ENCODE peak calls at places on chromosomes 6 and 20, in six cellular contexts. H is Kasumi-1, P is upper lobe of right lung, L is NCI-H510A treated with DMSO at 0.1 percent for 48 hours, K is GM04504, G is dorsolateral prefrontal cortex. N is an unnamed sample.

GRCh38 chr6:42889815-42890214 is 10.4 kb downstream of the RPL7L1 start:
- DNase-seq in K (no peak), L (peak; percentile 58), P (no peak), H (no peak), G (no peak), N (no peak)

GRCh38 chr20:49534314-49534713 is 33.6 kb downstream of the PTGIS start:
- DNase-seq in L (peak; percentile 39), K (no peak), G (peak; percentile 61), H (peak; percentile 62), P (no peak), N (no peak)

GRCh38 chr6:170250981-170251775 is 39.7 kb downstream of the DLL1 start:
- DNase-seq in K (no peak), L (no peak), P (no peak), G (no peak), H (no peak), N (no peak)

GRCh38 chr20:44651507-44652373 is at the start of gene ADA:
- DNase-seq in K (no peak), P (peak; percentile 84), G (peak; percentile 75), H (peak; percentile 48), L (peak; percentile 69), N (peak; percentile 87)

GRCh38 chr20:2305946-2306345 is 10.1 kb downstream of the TGM3 start:
- DNase-seq in H (no peak), P (no peak), L (peak; percentile 99), K (no peak), G (no peak), N (no peak)

GRCh38 chr20:49850463-49851233 is 38.0 kb downstream of the SLC9A8 start:
- DNase-seq in L (no peak), K (no peak), G (no peak), H (no peak), P (no peak), N (no peak)

GRCh38 chr6:71584712-71585436 is 296.3 kb downstream of the OGFRL1 start:
- DNase-seq in P (peak; percentile 61), H (no peak), K (no peak), L (no peak), G (no peak), N (no peak)

GRCh38 chr20:35284992-35285805 is 627 bp upstream of the EIF6 start:
- DNase-seq in P (no peak), L (no peak), K (no peak), G (no peak), H (no peak), N (no peak)

GRCh38 chr20:5886788-5887187 is 63.5 kb downstream of the TRMT6 start:
- DNase-seq in P (no peak), L (peak; percentile 34), H (no peak), G (no peak), K (no peak), N (no peak)

GRCh38 chr20:1539816-1540215 is 17.7 kb downstream of the SIRPD start:
- DNase-seq in K (no peak), L (no peak), H (no peak), P (no peak), G (no peak), N (no peak)

GRCh38 chr20:10427060-10427692 is 6.8 kb downstream of the MKKS start:
- DNase-seq in G (peak; percentile 60), K (no peak), P (no peak), L (peak; percentile 36), H (peak; percentile 34), N (no peak)

GRCh38 chr20:49187330-49188100 is 619 bp downstream of the STAU1 start:
- DNase-seq in K (no peak), H (peak; percentile 36), L (no peak), P (peak; percentile 43), G (no peak), N (no peak)

GRCh38 chr6:30824698-30825097 is 59.6 kb upstream of the DDR1 start:
- DNase-seq in H (no peak), K (no peak), L (no peak), G (no peak), P (no peak), N (no peak)

GRCh38 chr6:119158057-119158848 is 79.8 kb upstream of the FAM184A start:
- DNase-seq in G (no peak), K (peak; percentile 75), H (no peak), P (no peak), L (no peak), N (peak; percentile 78)

GRCh38 chr20:56439784-56440291 is 27.8 kb downstream of the CASS4 start:
- DNase-seq in K (peak; percentile 99), L (no peak), P (no peak), G (no peak), H (peak; percentile 35), N (no peak)

GRCh38 chr6:140276719-140277118 is 902.3 kb upstream of the CITED2 start:
- DNase-seq in H (no peak), K (no peak), L (no peak), P (no peak), G (no peak), N (no peak)

GRCh38 chr6:9632026-9632425 is 782.8 kb downstream of the TFAP2A start:
- DNase-seq in L (no peak), G (no peak), H (no peak), K (no peak), P (no peak), N (no peak)

GRCh38 chr6:140366991-140367390 is 992.5 kb upstream of the CITED2 start:
- DNase-seq in L (no peak), H (no peak), P (no peak), K (no peak), G (no peak), N (no peak)

GRCh38 chr6:27275025-27275956 is 27.8 kb downstream of the PRSS16 start:
- DNase-seq in K (no peak), L (no peak), H (no peak), P (no peak), G (no peak), N (no peak)

GRCh38 chr6:100289285-100289684 is 175.4 kb downstream of the SIM1 start:
- DNase-seq in K (no peak), G (no peak), L (no peak), P (no peak), H (no peak), N (no peak)

GRCh38 chr20:35339007-35339406 is 46.8 kb upstream of the FAM83C start:
- DNase-seq in P (no peak), K (peak; percentile 81), H (no peak), G (no peak), L (no peak), N (no peak)

GRCh38 chr6:57085441-57085840 is 4.5 kb upstream of the ZNF451 start:
- DNase-seq in K (no peak), P (no peak), H (no peak), G (no peak), L (no peak), N (no peak)

GRCh38 chr20:53599039-53599362 is 5.4 kb upstream of the ZNF217 start:
- DNase-seq in K (no peak), L (no peak), G (no peak), P (no peak), H (no peak), N (no peak)

GRCh38 chr20:63635431-63636141 is 8.7 kb upstream of the GMEB2 start:
- DNase-seq in G (no peak), K (no peak), P (peak; percentile 73), H (peak; percentile 93), L (no peak), N (no peak)